ENCODE peak calls at places on chromosomes 5 and 9, in five cellular contexts. A is CD8-positive, alpha-beta memory T cell; P is neuronal stem cell; F is brain microvascular endothelial cell; S is psoas muscle. E is an unnamed sample.

GRCh38 chr5:102545175-102545574 is 46.4 kb upstream of the SLCO6A1 start:
- DNase-seq in A (no peak), P (no peak), F (peak), S (no peak), E (no peak)

GRCh38 chr5:158995694-158996173 is 104.0 kb downstream of the EBF1 start:
- DNase-seq in A (no peak), P (no peak), F (peak), S (peak), E (peak)

GRCh38 chr5:174608631-174609097 is 115.7 kb upstream of the MSX2 start:
- DNase-seq in A (no peak), P (no peak), F (no peak), S (no peak), E (no peak)

GRCh38 chr5:122585111-122585415 is 189.8 kb upstream of the SNX2 start:
- DNase-seq in A (no peak), P (no peak), F (no peak), S (no peak), E (no peak)

GRCh38 chr5:124239572-124239971 is 506.9 kb downstream of the ZNF608 start:
- DNase-seq in A (no peak), P (no peak), F (no peak), S (no peak), E (no peak)

GRCh38 chr9:113556877-113557593 is 93.5 kb downstream of the RGS3 start:
- DNase-seq in A (no peak), P (no peak), F (no peak), S (no peak), E (no peak)

GRCh38 chr9:36987891-36988290 is 46.2 kb downstream of the PAX5 start:
- DNase-seq in A (no peak), P (no peak), F (no peak), S (no peak), E (no peak)

GRCh38 chr9:12880406-12881016 is 105.7 kb downstream of the LURAP1L start:
- DNase-seq in A (no peak), P (no peak), F (no peak), S (no peak), E (no peak)

GRCh38 chr9:107810493-107810931 is 320.9 kb upstream of the KLF4 start:
- DNase-seq in A (no peak), P (no peak), F (no peak), S (no peak), E (no peak)

GRCh38 chr9:135774239-135774747 is 72.3 kb downstream of the KCNT1 start:
- DNase-seq in A (no peak), P (no peak), F (no peak), S (no peak), E (no peak)

GRCh38 chr9:27227192-27227591 is 69.8 kb downstream of the EQTN start:
- DNase-seq in A (no peak), P (no peak), F (peak), S (no peak), E (no peak)

GRCh38 chr9:89408628-89409101 is 89.2 kb downstream of the SEMA4D start:
- DNase-seq in A (peak), P (no peak), F (no peak), S (no peak), E (peak)

GRCh38 chr9:128727626-128728248 is 3.8 kb upstream of the ZDHHC12 start:
- DNase-seq in A (no peak), P (no peak), F (no peak), S (no peak), E (no peak)

GRCh38 chr9:127173063-127173462 is 50.6 kb upstream of the ANGPTL2 start:
- DNase-seq in A (no peak), P (no peak), F (no peak), S (no peak), E (no peak)

GRCh38 chr5:14156611-14157493 is 13.7 kb downstream of the TRIO start:
- DNase-seq in A (no peak), P (no peak), F (peak), S (no peak), E (peak)

GRCh38 chr5:173494446-173494845 is 122.0 kb downstream of the BOD1 start:
- DNase-seq in A (no peak), P (no peak), F (no peak), S (no peak), E (no peak)

GRCh38 chr9:77544491-77545000 is 103.6 kb downstream of the GNA14 start:
- DNase-seq in A (no peak), P (no peak), F (peak), S (no peak), E (no peak)

GRCh38 chr9:120892748-120893584 is 16.0 kb upstream of the PHF19 start:
- DNase-seq in A (peak), P (no peak), F (peak), S (no peak), E (peak)

GRCh38 chr5:57066921-57067914 is 106.6 kb upstream of the GPBP1 start:
- DNase-seq in A (no peak), P (no peak), F (no peak), S (no peak), E (no peak)

GRCh38 chr5:94746731-94747124 is 128.3 kb downstream of the SLF1 start:
- DNase-seq in A (no peak), P (no peak), F (peak), S (no peak), E (peak)

GRCh38 chr5:138653502-138653901 is 78.3 kb upstream of the HSPA9 start:
- DNase-seq in A (no peak), P (no peak), F (peak), S (no peak), E (no peak)

GRCh38 chr5:179451099-179451812 is 99.1 kb upstream of the RUFY1 start:
- DNase-seq in A (no peak), P (no peak), F (no peak), S (no peak), E (no peak)

GRCh38 chr9:114002986-114003740 is 74.9 kb downstream of the AMBP start:
- DNase-seq in A (no peak), P (no peak), F (no peak), S (no peak), E (no peak)

GRCh38 chr9:128685022-128685332 is 4.0 kb upstream of the SET start:
- DNase-seq in A (no peak), P (no peak), F (no peak), S (no peak), E (no peak)

GRCh38 chr9:131608469-131609115 is 63.3 kb downstream of the PRRT1B start:
- DNase-seq in A (no peak), P (peak), F (peak), S (peak), E (no peak)
- H3K4me3 ChIP-seq in A (no peak), P (no peak), F (no peak), S (peak), E (no peak)

DNA sequence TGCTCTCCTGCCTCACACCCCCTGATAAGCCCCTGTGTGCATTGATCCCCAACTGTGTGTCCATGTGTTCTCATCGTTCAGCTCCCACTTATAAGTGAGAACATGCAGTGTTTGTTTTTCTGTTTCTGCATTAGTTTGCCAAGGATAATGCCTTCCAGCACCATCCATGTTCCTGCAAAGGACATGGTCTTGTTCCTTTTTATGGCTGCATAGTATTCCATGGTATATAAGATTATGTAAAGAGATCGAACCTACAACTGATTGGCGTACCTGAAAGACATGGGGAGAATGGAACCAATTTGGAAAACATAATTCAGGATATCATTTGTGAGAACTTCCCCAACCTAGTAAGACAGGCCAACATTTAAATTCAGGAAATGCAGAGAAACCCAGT is 32.4 kb downstream of the ANKRD33B start:
- DNase-seq in A (no peak), P (no peak), F (no peak), S (no peak), E (no peak)
- H3K4me3 ChIP-seq in A (no peak), P (no peak), F (no peak), S (peak), E (no peak)

GRCh38 chr5:140145818-140146522 is 20.2 kb downstream of the IGIP start:
- DNase-seq in A (peak), P (peak), F (peak), S (peak), E (peak)
- H3K4me3 ChIP-seq in A (peak), P (peak), F (peak), S (peak), E (peak)

DNA sequence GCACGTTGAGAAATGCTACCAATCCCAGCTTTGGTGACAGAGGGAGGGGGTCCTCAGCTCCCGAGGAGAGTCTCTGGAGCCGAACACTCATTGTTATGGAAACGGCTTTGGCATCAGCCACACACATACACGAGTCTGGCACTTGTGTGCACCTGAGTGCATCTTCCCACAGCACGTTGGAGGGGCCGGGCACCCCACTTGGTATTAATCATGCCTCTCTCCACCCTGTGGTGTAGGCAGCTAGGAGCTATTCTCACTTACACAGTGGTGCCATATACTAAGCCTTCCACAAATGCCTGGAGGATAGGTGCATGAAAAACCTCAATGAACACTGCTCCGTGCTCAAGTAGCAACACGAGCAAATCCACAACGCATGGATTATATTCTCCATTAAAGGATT is 133.9 kb upstream of the PANK3 start:
- DNase-seq in A (no peak), P (no peak), F (no peak), S (no peak), E (no peak)
- H3K4me3 ChIP-seq in A (no peak), P (no peak), F (no peak), S (no peak), E (no peak)

DNA sequence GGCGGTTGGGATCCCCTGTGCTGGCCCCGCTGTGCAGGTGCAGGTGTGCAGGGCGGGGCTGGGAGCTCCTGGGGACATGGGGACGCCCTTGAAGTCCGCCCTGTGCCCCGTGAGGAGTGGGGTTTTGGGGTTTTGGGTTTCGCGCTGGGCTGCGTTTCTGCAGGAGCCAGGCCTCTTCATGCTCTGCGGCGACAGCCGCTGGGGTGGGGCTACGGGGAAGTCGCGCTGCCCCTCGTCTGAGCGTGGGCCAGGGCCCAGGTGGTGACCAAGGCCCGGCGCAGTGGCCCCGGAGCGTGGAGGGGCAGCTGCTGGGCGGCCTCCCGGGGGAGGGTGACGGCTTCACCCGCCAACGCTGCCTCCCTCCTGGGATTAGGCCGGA is 47.8 kb upstream of the IRX4 start:
- DNase-seq in A (no peak), P (no peak), F (no peak), S (no peak), E (no peak)
- H3K4me3 ChIP-seq in A (no peak), P (peak), F (no peak), S (peak), E (no peak)

E was measured in GM06990.